ENCODE peak calls at places on chromosomes 16 and 17, in six cellular contexts. L is neural progenitor cell, T is A549, P is cardiac muscle cell, X is tibial artery, S is IMR-90. B is an unnamed sample.

GRCh38 chr17:58272367-58273280 is 8.1 kb downstream of the MPO start:
- DNase-seq in T (no peak), P (no peak), L (no peak), S (no peak), X (no peak), B (no peak)

GRCh38 chr16:72976747-72977064 is 71.2 kb downstream of the ZFHX3 start:
- DNase-seq in T (no peak), X (no peak), P (no peak), L (no peak), S (no peak), B (no peak)

GRCh38 chr17:62824290-62825135 is 16.4 kb upstream of the MARCHF10 start:
- DNase-seq in S (peak), X (no peak), P (no peak), T (peak), L (peak), B (peak)

GRCh38 chr17:61732169-61732568 is 131.2 kb downstream of the BRIP1 start:
- DNase-seq in P (no peak), L (no peak), X (no peak), S (no peak), T (no peak), B (no peak)

GRCh38 chr17:75240394-75241142 is 20.8 kb downstream of the GGA3 start:
- DNase-seq in T (peak), X (no peak), L (peak), P (peak), S (peak), B (peak)

GRCh38 chr17:33904438-33904837 is 350.6 kb upstream of the CCL2 start:
- DNase-seq in P (no peak), X (no peak), T (no peak), L (no peak), S (no peak), B (no peak)

GRCh38 chr16:1526608-1527555 is 6.6 kb upstream of the TMEM204 start:
- DNase-seq in T (no peak), P (no peak), L (no peak), X (no peak), S (no peak), B (no peak)

GRCh38 chr17:63223212-63223911 is 222.7 kb downstream of the CYB561 start:
- DNase-seq in P (no peak), X (no peak), T (no peak), L (no peak), S (no peak), B (no peak)

GRCh38 chr16:84986102-84986501 is 25.2 kb downstream of the ZDHHC7 start:
- DNase-seq in T (no peak), L (no peak), P (no peak), X (no peak), S (no peak), B (no peak)

GRCh38 chr16:50305441-50306061 is 39.2 kb downstream of the ADCY7 start:
- DNase-seq in L (no peak), P (no peak), X (no peak), T (no peak), S (no peak), B (no peak)

GRCh38 chr17:79838541-79839274 is 532 bp downstream of the CBX4 start:
- DNase-seq in X (no peak), T (peak), S (peak), P (peak), L (peak), B (peak)

GRCh38 chr17:38456031-38456815 is 28.0 kb downstream of the ARHGAP23 start:
- DNase-seq in S (no peak), X (no peak), T (no peak), L (peak), P (no peak), B (no peak)
- H3K4me3 ChIP-seq in S (no peak), X (no peak), T (no peak), L (no peak), P (no peak), B (peak)

DNA sequence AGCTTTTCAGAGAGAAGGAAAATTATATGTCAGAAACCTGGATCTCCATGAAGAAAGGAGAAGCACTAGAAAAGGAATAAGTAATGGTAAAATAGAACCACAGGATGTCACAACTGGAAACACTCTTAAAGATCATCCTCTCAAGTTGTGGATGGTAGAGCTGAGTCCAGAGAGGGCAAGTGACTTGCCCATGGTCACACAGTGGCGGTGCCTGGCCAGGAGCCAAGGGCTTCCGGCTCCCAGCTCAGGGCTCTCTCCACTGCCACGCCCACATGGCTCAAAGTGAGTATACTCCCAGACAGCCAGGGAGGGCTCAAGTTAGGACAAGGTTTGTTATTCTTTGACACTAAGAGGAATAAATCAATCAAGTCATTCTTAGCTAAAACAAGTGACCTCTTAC is 159.8 kb downstream of the COPRS start:
- DNase-seq in X (no peak), T (no peak), S (peak), P (no peak), L (no peak), B (peak)
- H3K27ac ChIP-seq in X (no peak), T (no peak), S (no peak), P (no peak), L (no peak), B (no peak)

GRCh38 chr17:7441202-7441705 is 1.9 kb downstream of the FGF11 start:
- DNase-seq in X (no peak), P (no peak), T (no peak), S (no peak), L (no peak), B (no peak)
- H3K4me3 ChIP-seq in X (no peak), P (peak), T (no peak), S (no peak), L (peak), B (no peak)

DNA sequence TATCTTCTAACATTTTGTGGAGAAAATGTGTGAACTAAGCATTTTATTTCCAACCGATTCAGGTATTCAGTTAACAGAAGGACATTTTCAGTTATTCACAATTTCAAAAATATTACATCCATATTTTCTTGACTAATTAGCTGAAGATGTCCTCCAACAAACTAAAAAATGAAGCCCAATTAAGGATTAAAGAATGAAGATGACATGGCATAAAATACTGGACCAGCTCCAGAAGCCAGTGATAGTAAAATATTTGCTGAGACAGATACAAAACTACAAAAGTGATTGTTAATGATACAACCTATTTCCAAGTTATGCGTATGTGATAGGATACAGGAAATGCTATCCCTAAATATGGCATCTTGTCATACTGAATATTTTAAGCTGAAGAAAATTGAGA is 48.6 kb downstream of the PMP22 start:
- DNase-seq in T (no peak), X (no peak), P (no peak), L (no peak), S (no peak), B (no peak)
- H3K27ac ChIP-seq in T (no peak), X (no peak), P (no peak), L (no peak), S (no peak), B (no peak)

GRCh38 chr16:15855704-15856003 is 1.2 kb downstream of the MYH11 start:
- DNase-seq in S (no peak), L (no peak), X (no peak), P (no peak), T (no peak), B (no peak)
- H3K4me3 ChIP-seq in S (no peak), L (no peak), X (peak), P (no peak), T (no peak), B (no peak)

GRCh38 chr16:71210-71539 is 1.3 kb downstream of the RHBDF1 start:
- DNase-seq in L (no peak), X (no peak), P (no peak), T (no peak), S (no peak), B (no peak)
- H3K27ac ChIP-seq in L (no peak), X (peak), P (no peak), T (peak), S (peak), B (peak)

DNA sequence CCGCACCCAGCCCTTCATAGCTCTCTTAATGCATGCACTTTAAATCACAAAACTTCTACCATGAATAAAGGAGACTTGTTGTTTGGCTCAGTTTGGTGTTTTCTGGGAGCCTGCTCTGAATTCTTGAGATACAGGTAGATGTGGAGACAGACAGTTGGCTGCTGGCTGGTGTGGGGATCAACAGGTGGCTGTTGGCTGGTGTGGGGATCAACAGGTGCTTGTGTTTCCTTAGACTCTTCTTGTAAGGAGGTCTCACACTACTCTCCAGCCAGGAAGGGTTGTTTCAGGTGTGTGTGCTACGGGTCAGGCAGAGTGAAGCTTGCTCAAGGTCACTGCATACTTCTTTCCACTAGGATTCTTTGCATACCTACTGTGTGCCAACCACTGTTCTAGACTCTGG is 265.9 kb downstream of the HS3ST4 start:
- DNase-seq in X (no peak), S (no peak), P (no peak), L (no peak), T (no peak), B (no peak)
- H3K4me3 ChIP-seq in X (no peak), S (no peak), P (no peak), L (no peak), T (no peak), B (no peak)

GRCh38 chr16:12062343-12063003 is 85.9 kb downstream of the SNX29 start:
- DNase-seq in X (peak), L (no peak), S (peak), T (no peak), P (no peak), B (peak)
- H3K27ac ChIP-seq in X (peak), L (no peak), S (no peak), T (no peak), P (no peak), B (peak)

B was measured in GM23248.